ENCODE peak calls at places on chromosomes 7 and 10, in ten cellular contexts. One of them, this sample, is unnamed. For H3K9me3 and H3K4me1, the result is how much of the 10 kb centered on the place peaks cover.

GRCh38 chr7:119228482-119228881 is 1004.0 kb downstream of the ANKRD7 start:
- DNase-seq in fibroblast of lung: peak
- DNase-seq in IMR-90: no peak
- DNase-seq in tibial nerve: no peak
- DNase-seq in tibial artery: no peak
- DNase-seq in adrenal gland: no peak
- DNase-seq in suprapubic skin: no peak
- DNase-seq in DND-41: no peak
- DNase-seq in hepatocyte: no peak
- DNase-seq in A549: no peak
- DNase-seq in this sample: no peak

GRCh38 chr7:77202544-77202976 is 2.9 kb upstream of the FGL2 start:
- DNase-seq in fibroblast of lung: no peak
- DNase-seq in IMR-90: no peak
- DNase-seq in tibial nerve: no peak
- DNase-seq in tibial artery: no peak
- DNase-seq in adrenal gland: no peak
- DNase-seq in suprapubic skin: no peak
- DNase-seq in DND-41: no peak
- DNase-seq in hepatocyte: no peak
- DNase-seq in A549: no peak
- DNase-seq in this sample: no peak

GRCh38 chr7:22572937-22573336 is 72.9 kb upstream of the STEAP1B start:
- DNase-seq in fibroblast of lung: no peak
- DNase-seq in IMR-90: peak
- DNase-seq in tibial nerve: no peak
- DNase-seq in tibial artery: no peak
- DNase-seq in adrenal gland: no peak
- DNase-seq in suprapubic skin: no peak
- DNase-seq in DND-41: no peak
- DNase-seq in hepatocyte: no peak
- DNase-seq in A549: no peak
- DNase-seq in this sample: no peak

GRCh38 chr7:77269360-77270075 is 69.9 kb upstream of the FGL2 start:
- DNase-seq in fibroblast of lung: no peak
- DNase-seq in IMR-90: peak
- DNase-seq in tibial nerve: no peak
- DNase-seq in tibial artery: no peak
- DNase-seq in adrenal gland: peak
- DNase-seq in suprapubic skin: no peak
- DNase-seq in DND-41: no peak
- DNase-seq in hepatocyte: no peak
- DNase-seq in A549: no peak
- DNase-seq in this sample: no peak

GRCh38 chr7:159022238-159022993 is 122.3 kb downstream of the VIPR2 start:
- DNase-seq in fibroblast of lung: no peak
- DNase-seq in IMR-90: no peak
- DNase-seq in tibial nerve: no peak
- DNase-seq in tibial artery: peak
- DNase-seq in adrenal gland: no peak
- DNase-seq in suprapubic skin: peak
- DNase-seq in DND-41: peak
- DNase-seq in hepatocyte: peak
- DNase-seq in A549: no peak
- DNase-seq in this sample: no peak

GRCh38 chr7:30321992-30322637 is 37.7 kb downstream of the ZNRF2 start:
- DNase-seq in fibroblast of lung: peak
- DNase-seq in IMR-90: no peak
- DNase-seq in tibial nerve: no peak
- DNase-seq in tibial artery: no peak
- DNase-seq in adrenal gland: no peak
- DNase-seq in suprapubic skin: no peak
- DNase-seq in DND-41: no peak
- DNase-seq in hepatocyte: no peak
- DNase-seq in A549: no peak
- DNase-seq in this sample: no peak

GRCh38 chr10:118903251-118903650 is 126.3 kb upstream of the NANOS1 start:
- DNase-seq in fibroblast of lung: no peak
- DNase-seq in IMR-90: no peak
- DNase-seq in tibial nerve: no peak
- DNase-seq in tibial artery: no peak
- DNase-seq in adrenal gland: no peak
- DNase-seq in suprapubic skin: no peak
- DNase-seq in DND-41: no peak
- DNase-seq in hepatocyte: no peak
- DNase-seq in A549: no peak
- DNase-seq in this sample: no peak

GRCh38 chr7:117269895-117270294 is 53.0 kb downstream of the WNT2 start:
- DNase-seq in fibroblast of lung: peak
- DNase-seq in IMR-90: peak
- DNase-seq in tibial nerve: no peak
- DNase-seq in tibial artery: no peak
- DNase-seq in adrenal gland: no peak
- DNase-seq in suprapubic skin: no peak
- DNase-seq in DND-41: no peak
- DNase-seq in hepatocyte: no peak
- DNase-seq in A549: no peak
- DNase-seq in this sample: no peak

GRCh38 chr10:105185101-105185500 is 544.0 kb downstream of the SORCS3 start:
- DNase-seq in fibroblast of lung: no peak
- DNase-seq in IMR-90: no peak
- DNase-seq in tibial nerve: no peak
- DNase-seq in tibial artery: no peak
- DNase-seq in adrenal gland: no peak
- DNase-seq in suprapubic skin: no peak
- DNase-seq in DND-41: no peak
- DNase-seq in hepatocyte: no peak
- DNase-seq in A549: no peak
- DNase-seq in this sample: no peak

GRCh38 chr10:120402358-120402757 is 54.7 kb upstream of the PLPP4 start:
- DNase-seq in fibroblast of lung: no peak
- DNase-seq in IMR-90: no peak
- DNase-seq in tibial nerve: no peak
- DNase-seq in tibial artery: no peak
- DNase-seq in adrenal gland: no peak
- DNase-seq in suprapubic skin: no peak
- DNase-seq in DND-41: no peak
- DNase-seq in hepatocyte: no peak
- DNase-seq in A549: no peak
- DNase-seq in this sample: no peak

GRCh38 chr10:109427421-109427820 is 495.9 kb downstream of the XPNPEP1 start:
- DNase-seq in fibroblast of lung: peak
- DNase-seq in IMR-90: peak
- DNase-seq in tibial nerve: no peak
- DNase-seq in tibial artery: no peak
- DNase-seq in adrenal gland: no peak
- DNase-seq in suprapubic skin: no peak
- DNase-seq in DND-41: no peak
- DNase-seq in hepatocyte: peak
- DNase-seq in A549: no peak
- DNase-seq in this sample: no peak

GRCh38 chr7:100157334-100158228 is 942 bp downstream of the TRAPPC14 start:
- DNase-seq in fibroblast of lung: peak
- DNase-seq in IMR-90: peak
- DNase-seq in tibial nerve: no peak
- DNase-seq in tibial artery: no peak
- DNase-seq in adrenal gland: peak
- DNase-seq in suprapubic skin: peak
- DNase-seq in DND-41: no peak
- DNase-seq in hepatocyte: peak
- DNase-seq in A549: no peak
- DNase-seq in this sample: peak

DNA sequence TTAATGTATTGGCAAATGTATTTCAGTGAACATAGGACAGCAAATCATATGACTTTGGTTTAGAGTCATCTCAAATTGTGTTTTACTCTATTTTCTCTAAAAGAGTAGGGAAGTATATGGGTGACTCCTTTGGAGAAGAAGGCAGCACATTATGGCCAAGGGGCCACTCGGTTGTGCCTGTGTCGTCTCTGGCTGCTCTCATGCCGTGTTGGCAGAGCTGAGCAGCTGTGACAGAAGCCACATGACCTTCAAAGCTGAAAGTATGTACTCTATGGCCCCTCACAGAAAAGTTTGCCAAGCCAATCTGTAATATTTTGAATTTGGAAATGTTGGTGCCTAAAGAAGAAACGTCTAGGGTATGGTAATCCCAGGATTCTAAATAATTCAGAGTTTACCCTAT is 47.5 kb downstream of the TASOR2 start:
- DNase-seq in fibroblast of lung: no peak
- DNase-seq in IMR-90: no peak
- DNase-seq in tibial nerve: no peak
- DNase-seq in tibial artery: no peak
- DNase-seq in adrenal gland: peak
- DNase-seq in suprapubic skin: no peak
- DNase-seq in DND-41: no peak
- DNase-seq in hepatocyte: no peak
- DNase-seq in A549: no peak
- DNase-seq in this sample: no peak
- TF ChIP-seq CTCF in fibroblast of lung: no peak
- TF ChIP-seq CTCF in IMR-90: no peak
- TF ChIP-seq CTCF in tibial nerve: no peak
- TF ChIP-seq CTCF in tibial artery: no peak
- TF ChIP-seq CTCF in adrenal gland: no peak
- TF ChIP-seq CTCF in suprapubic skin: no peak
- TF ChIP-seq CTCF in DND-41: no peak
- TF ChIP-seq CTCF in hepatocyte: no peak
- TF ChIP-seq CTCF in A549: no peak
- TF ChIP-seq CTCF in this sample: no peak

DNA sequence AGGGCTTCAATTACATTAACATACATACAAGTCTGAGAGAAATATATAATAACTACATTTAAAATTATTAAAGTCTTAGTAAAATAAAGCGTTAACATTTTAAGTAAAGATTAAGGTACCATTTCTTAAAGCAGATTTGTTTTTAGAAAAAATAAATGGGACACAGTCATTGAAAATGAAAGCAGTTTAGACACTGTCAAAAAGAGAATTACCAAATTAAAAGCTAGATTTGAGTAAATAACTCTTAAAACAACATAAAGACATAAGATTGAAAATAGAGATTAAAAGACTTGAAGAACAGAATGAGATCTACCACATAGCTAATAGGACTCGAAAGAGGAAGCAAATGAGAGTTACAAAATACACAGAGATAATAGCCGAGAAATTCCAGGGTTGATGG is 562.2 kb upstream of the FOXK1 start:
- DNase-seq in fibroblast of lung: no peak
- DNase-seq in IMR-90: no peak
- DNase-seq in tibial nerve: no peak
- DNase-seq in tibial artery: no peak
- DNase-seq in adrenal gland: no peak
- DNase-seq in suprapubic skin: no peak
- DNase-seq in DND-41: no peak
- DNase-seq in hepatocyte: no peak
- DNase-seq in A549: no peak
- DNase-seq in this sample: no peak
- H3K9me3 ChIP-seq in fibroblast of lung: under half
- H3K9me3 ChIP-seq in IMR-90: under half
- H3K9me3 ChIP-seq in tibial nerve: under half
- H3K9me3 ChIP-seq in tibial artery: under half
- H3K9me3 ChIP-seq in adrenal gland: under half
- H3K9me3 ChIP-seq in suprapubic skin: under half
- H3K9me3 ChIP-seq in DND-41: under half
- H3K9me3 ChIP-seq in hepatocyte: under half
- H3K9me3 ChIP-seq in A549: under half
- H3K9me3 ChIP-seq in this sample: under half

DNA sequence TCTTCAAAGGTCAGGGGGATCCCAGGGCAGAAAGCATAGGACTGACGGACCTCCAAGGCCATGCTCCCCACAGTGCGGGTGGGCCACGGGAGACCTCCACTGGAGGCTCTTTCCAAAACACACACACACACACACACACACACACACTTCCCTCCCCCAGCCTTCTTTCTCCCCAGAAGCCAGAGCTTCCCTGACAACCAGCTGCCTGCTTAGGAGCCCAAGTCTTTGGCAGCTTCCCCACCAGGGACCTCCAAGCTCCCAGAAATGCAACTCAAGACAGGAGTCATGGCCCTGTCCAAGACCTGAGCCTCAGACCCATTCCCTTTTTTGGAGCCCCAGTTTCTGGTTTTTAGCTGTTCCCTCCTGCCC is 710 bp upstream of the C10orf105 start:
- DNase-seq in fibroblast of lung: no peak
- DNase-seq in IMR-90: no peak
- DNase-seq in tibial nerve: no peak
- DNase-seq in tibial artery: no peak
- DNase-seq in adrenal gland: no peak
- DNase-seq in suprapubic skin: no peak
- DNase-seq in DND-41: no peak
- DNase-seq in hepatocyte: no peak
- DNase-seq in A549: no peak
- DNase-seq in this sample: no peak
- H3K4me1 ChIP-seq in fibroblast of lung: under half
- H3K4me1 ChIP-seq in IMR-90: under half
- H3K4me1 ChIP-seq in tibial nerve: half or more
- H3K4me1 ChIP-seq in tibial artery: under half
- H3K4me1 ChIP-seq in adrenal gland: under half
- H3K4me1 ChIP-seq in suprapubic skin: under half
- H3K4me1 ChIP-seq in DND-41: under half
- H3K4me1 ChIP-seq in hepatocyte: under half
- H3K4me1 ChIP-seq in A549: under half
- H3K4me1 ChIP-seq in this sample: under half

GRCh38 chr10:6840766-6841165 is 260.7 kb upstream of the PRKCQ start:
- DNase-seq in fibroblast of lung: peak
- DNase-seq in IMR-90: peak
- DNase-seq in tibial nerve: no peak
- DNase-seq in tibial artery: no peak
- DNase-seq in adrenal gland: no peak
- DNase-seq in suprapubic skin: no peak
- DNase-seq in DND-41: no peak
- DNase-seq in hepatocyte: no peak
- DNase-seq in A549: no peak
- DNase-seq in this sample: no peak

GRCh38 chr10:6841746-6842145 is 261.7 kb upstream of the PRKCQ start:
- DNase-seq in fibroblast of lung: no peak
- DNase-seq in IMR-90: no peak
- DNase-seq in tibial nerve: no peak
- DNase-seq in tibial artery: no peak
- DNase-seq in adrenal gland: no peak
- DNase-seq in suprapubic skin: no peak
- DNase-seq in DND-41: no peak
- DNase-seq in hepatocyte: no peak
- DNase-seq in A549: no peak
- DNase-seq in this sample: no peak

GRCh38 chr10:6833458-6834011 is 253.5 kb upstream of the PRKCQ start:
- DNase-seq in fibroblast of lung: no peak
- DNase-seq in IMR-90: no peak
- DNase-seq in tibial nerve: no peak
- DNase-seq in tibial artery: no peak
- DNase-seq in adrenal gland: no peak
- DNase-seq in suprapubic skin: no peak
- DNase-seq in DND-41: no peak
- DNase-seq in hepatocyte: no peak
- DNase-seq in A549: no peak
- DNase-seq in this sample: no peak

GRCh38 chr10:6840093-6840763 is 260.2 kb upstream of the PRKCQ start:
- DNase-seq in fibroblast of lung: peak
- DNase-seq in IMR-90: no peak
- DNase-seq in tibial nerve: no peak
- DNase-seq in tibial artery: no peak
- DNase-seq in adrenal gland: no peak
- DNase-seq in suprapubic skin: no peak
- DNase-seq in DND-41: no peak
- DNase-seq in hepatocyte: no peak
- DNase-seq in A549: no peak
- DNase-seq in this sample: no peak

GRCh38 chr10:6838118-6838517 is 258.0 kb upstream of the PRKCQ start:
- DNase-seq in fibroblast of lung: no peak
- DNase-seq in IMR-90: no peak
- DNase-seq in tibial nerve: no peak
- DNase-seq in tibial artery: no peak
- DNase-seq in adrenal gland: peak
- DNase-seq in suprapubic skin: no peak
- DNase-seq in DND-41: peak
- DNase-seq in hepatocyte: no peak
- DNase-seq in A549: no peak
- DNase-seq in this sample: no peak
- TF ChIP-seq CTCF in fibroblast of lung: no peak
- TF ChIP-seq CTCF in IMR-90: no peak
- TF ChIP-seq CTCF in tibial nerve: no peak
- TF ChIP-seq CTCF in tibial artery: no peak
- TF ChIP-seq CTCF in adrenal gland: peak
- TF ChIP-seq CTCF in suprapubic skin: peak
- TF ChIP-seq CTCF in DND-41: peak
- TF ChIP-seq CTCF in hepatocyte: peak
- TF ChIP-seq CTCF in A549: no peak
- TF ChIP-seq CTCF in this sample: peak